ENCODE peak calls at places on chromosomes 1 and 21, in eight cellular contexts. H is fibroblast of lung; E is pancreas; C is sigmoid colon; R is bronchial epithelial cell; K is AG04450; W is effector memory CD4-positive, alpha-beta T cell; D is heart right ventricle. N is an unnamed sample. For H3K27me3, the result is how much of the 10 kb centered on the place peaks cover.

GRCh38 chr1:94690033-94690712 is 130.0 kb upstream of the SLC44A3 start:
- DNase-seq in E (no peak), R (peak), H (peak), K (peak), W (no peak), D (no peak), C (no peak), N (no peak)

GRCh38 chr1:83954301-83954823 is 44.6 kb downstream of the TTLL7 start:
- DNase-seq in D (no peak), H (no peak), R (no peak), W (no peak), E (no peak), C (no peak), K (no peak), N (no peak)

GRCh38 chr1:41568204-41568603 is 83.7 kb upstream of the EDN2 start:
- DNase-seq in H (no peak), K (no peak), W (no peak), E (no peak), R (no peak), C (no peak), D (no peak), N (no peak)

GRCh38 chr1:189538271-189538670 is 939.4 kb downstream of the BRINP3 start:
- DNase-seq in D (no peak), K (no peak), H (no peak), R (peak), W (no peak), C (no peak), E (no peak), N (no peak)

GRCh38 chr1:118077331-118078055 is 107.5 kb downstream of the SPAG17 start:
- DNase-seq in R (peak), W (no peak), H (peak), E (peak), D (no peak), C (no peak), K (peak), N (no peak)

GRCh38 chr21:32113486-32113885 is 165.4 kb downstream of the MIS18A start:
- DNase-seq in E (no peak), K (no peak), R (no peak), C (no peak), H (no peak), W (no peak), D (no peak), N (no peak)

GRCh38 chr1:79633456-79633855 is 626.9 kb upstream of the ADGRL4 start:
- DNase-seq in H (peak), E (no peak), C (no peak), K (peak), R (peak), W (no peak), D (no peak), N (no peak)

GRCh38 chr1:15060104-15060503 is 93.4 kb upstream of the TMEM51 start:
- DNase-seq in K (no peak), C (no peak), W (no peak), D (no peak), R (no peak), E (no peak), H (no peak), N (no peak)

GRCh38 chr1:19657511-19657910 is 7.2 kb upstream of the HTR6 start:
- DNase-seq in E (no peak), R (no peak), D (no peak), W (no peak), H (no peak), K (no peak), C (no peak), N (no peak)

GRCh38 chr1:91672601-91673161 is 172.0 kb downstream of the CDC7 start:
- DNase-seq in E (no peak), C (no peak), R (no peak), D (no peak), K (no peak), H (no peak), W (no peak), N (no peak)

GRCh38 chr1:216822480-216822879 is 99.3 kb upstream of the ESRRG start:
- DNase-seq in C (no peak), K (no peak), E (no peak), R (no peak), H (no peak), W (no peak), D (no peak), N (no peak)

GRCh38 chr21:43333301-43334062 is 93.4 kb downstream of the SIK1 start:
- DNase-seq in K (peak), D (peak), E (peak), C (no peak), R (peak), W (no peak), H (peak), N (peak)

GRCh38 chr1:239717097-239718051 is 331.0 kb downstream of the CHRM3 start:
- DNase-seq in C (no peak), K (no peak), E (no peak), W (no peak), H (no peak), R (peak), D (no peak), N (no peak)

GRCh38 chr21:45833437-45833836 is 148.1 kb upstream of the COL6A1 start:
- DNase-seq in R (no peak), W (no peak), E (no peak), K (no peak), D (peak), C (no peak), H (no peak), N (no peak)

GRCh38 chr1:47611992-47612391 is 174.1 kb downstream of the FOXD2 start:
- DNase-seq in W (no peak), E (no peak), K (no peak), R (no peak), C (no peak), H (no peak), D (peak), N (no peak)

GRCh38 chr1:7783178-7783711 is 846 bp upstream of the PER3 start:
- DNase-seq in R (no peak), C (peak), K (no peak), E (peak), W (no peak), H (peak), D (peak), N (peak)

GRCh38 chr1:151972533-151973270 is 21.0 kb downstream of the S100A10 start:
- DNase-seq in W (no peak), E (peak), D (no peak), K (no peak), R (peak), C (peak), H (peak), N (no peak)

GRCh38 chr1:218568962-218569530 is 223.9 kb downstream of the TGFB2 start:
- DNase-seq in D (no peak), C (no peak), H (no peak), K (no peak), E (no peak), W (no peak), R (no peak), N (no peak)

DNA sequence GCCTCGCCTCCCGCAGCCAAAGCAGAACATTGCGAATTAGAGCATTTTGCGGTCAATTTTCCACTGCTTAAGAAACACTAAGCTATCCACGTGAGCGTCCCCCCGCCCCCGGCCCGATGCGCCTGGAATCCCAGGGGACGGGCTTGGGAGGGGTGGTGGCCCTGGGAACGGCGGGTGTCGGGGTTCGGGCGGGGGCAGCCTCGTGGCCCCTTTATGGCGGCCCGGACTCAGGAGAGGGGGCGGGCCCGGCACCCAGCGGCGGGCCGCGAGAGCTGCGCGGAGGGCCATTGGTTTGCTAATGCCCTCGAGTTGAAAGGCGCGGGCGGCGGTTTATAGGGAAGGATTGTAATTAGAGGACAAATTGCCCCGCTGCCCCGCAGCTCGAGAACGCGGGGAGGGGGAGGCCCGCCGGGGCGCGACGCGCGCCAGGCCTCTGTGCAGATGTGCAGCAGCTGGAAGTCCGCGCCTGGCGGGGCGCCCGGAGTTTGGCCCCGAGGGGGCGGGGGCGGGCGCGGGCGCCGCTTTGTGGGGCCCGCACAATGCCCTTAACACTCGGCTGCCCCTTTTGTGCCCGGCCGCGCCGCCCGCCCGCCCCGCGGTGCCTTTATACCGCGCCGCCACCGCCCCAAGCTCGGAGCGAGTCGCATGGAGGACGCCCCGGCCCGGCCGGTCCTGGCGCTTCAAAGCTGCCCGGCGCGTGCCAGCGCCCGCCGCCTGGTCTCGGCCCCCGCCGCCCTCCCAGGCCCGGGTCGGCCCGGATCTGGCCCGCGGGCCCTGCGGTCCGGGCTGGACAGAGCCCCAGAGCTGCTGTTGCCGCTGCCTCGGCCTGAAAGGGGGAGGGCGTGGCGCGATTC is 1.9 kb upstream of the HES3 start:
- DNase-seq in W (no peak), H (no peak), K (no peak), D (no peak), C (no peak), R (no peak), E (no peak), N (no peak)
- H3K27me3 ChIP-seq in W (half or more), H (under half), K (half or more), D (half or more), C (half or more), R (under half), E (under half), N (half or more)

GRCh38 chr1:88318746-88319145 is 365.3 kb upstream of the PKN2 start:
- DNase-seq in R (no peak), K (no peak), H (no peak), E (no peak), W (no peak), D (no peak), C (no peak), N (no peak)
- H3K27me3 ChIP-seq in R (under half), K (under half), H (under half), E (under half), W (under half), D (under half), C (under half), N (under half)

GRCh38 chr1:114335273-114335672 is 175.7 kb downstream of the TRIM33 start:
- DNase-seq in R (no peak), H (no peak), D (no peak), C (no peak), K (no peak), E (no peak), W (no peak), N (no peak)
- H3K27me3 ChIP-seq in R (under half), H (under half), D (under half), C (under half), K (under half), E (under half), W (under half), N (under half)

DNA sequence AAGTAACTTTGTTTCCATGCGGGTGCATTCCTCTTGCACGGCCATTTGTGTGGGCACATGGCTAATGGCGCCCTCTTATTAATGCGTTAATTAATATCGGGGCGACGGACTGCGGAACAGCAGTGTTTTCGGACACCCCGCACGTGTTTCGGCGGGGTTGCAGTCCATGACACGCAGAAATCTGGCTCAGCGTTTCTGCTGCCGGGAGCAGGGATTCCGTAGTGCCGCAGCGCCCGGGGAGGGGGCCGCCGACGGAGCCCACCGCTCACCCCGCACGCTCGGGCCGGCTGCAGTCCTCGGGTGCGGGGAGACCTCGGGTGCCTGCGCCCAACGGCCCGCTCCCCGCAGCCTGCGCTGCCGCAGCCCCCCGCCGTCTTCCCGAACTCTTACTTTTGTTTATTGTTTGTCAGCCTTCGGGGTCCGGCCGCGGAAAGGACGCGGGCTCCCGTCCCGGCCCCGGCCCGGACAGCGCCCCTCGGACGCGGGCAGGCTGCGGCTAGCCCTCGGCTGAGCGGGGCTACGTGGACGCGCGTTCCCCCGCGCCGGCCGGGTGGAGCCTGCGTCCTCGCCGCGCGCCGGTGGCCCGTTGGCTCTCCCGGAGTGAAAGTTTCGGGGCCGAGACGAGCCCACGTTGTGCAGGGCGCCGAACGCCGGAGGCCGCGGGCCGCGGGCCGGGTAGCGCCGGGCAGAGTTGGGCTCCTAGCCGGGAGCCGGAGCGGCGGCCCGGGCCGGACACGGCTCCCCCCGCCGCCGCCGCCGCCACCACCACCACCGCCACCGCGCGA is 845 bp downstream of the NFIA start:
- DNase-seq in W (no peak), C (no peak), R (no peak), D (peak), E (peak), H (no peak), K (no peak), N (peak)
- H3K27me3 ChIP-seq in W (under half), C (under half), R (under half), D (under half), E (under half), H (under half), K (under half), N (under half)

DNA sequence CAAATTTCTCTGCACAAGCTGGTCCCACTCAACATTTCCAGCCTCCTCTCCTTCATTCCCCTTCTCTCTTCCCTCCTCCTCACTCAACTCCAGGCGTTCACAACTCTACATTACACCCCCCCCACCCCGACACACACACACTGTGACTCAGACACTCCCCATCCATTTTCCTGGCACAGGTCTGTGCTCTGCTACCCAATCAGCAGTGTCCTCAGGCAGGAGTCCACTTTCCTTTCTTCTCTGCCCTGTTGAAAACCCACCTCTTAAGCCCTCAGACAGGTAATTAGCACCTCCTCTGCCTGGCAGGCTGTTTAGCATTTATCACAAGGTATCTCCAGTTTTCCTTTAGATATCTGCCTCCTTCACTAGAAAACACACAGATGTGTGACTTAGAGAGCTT is 8.8 kb upstream of the LMX1A start:
- DNase-seq in C (no peak), D (no peak), K (no peak), E (no peak), W (no peak), H (no peak), R (peak), N (no peak)
- H3K27me3 ChIP-seq in C (under half), D (under half), K (under half), E (under half), W (under half), H (under half), R (under half), N (under half)